ENCODE peak calls at places on chromosomes 12 and 14, in six cellular contexts. One of them, this sample, is unnamed.

GRCh38 chr12:28780096-28780495 is 369.0 kb upstream of the FAR2 start:
- DNase-seq in NCI-H146: no peak
- DNase-seq in coronary artery: no peak
- DNase-seq in kidney epithelial cell: peak
- DNase-seq in memory B cell: no peak
- DNase-seq in HS-27A: peak
- DNase-seq in this sample: peak

GRCh38 chr12:17304503-17305347 is 698.8 kb upstream of the LMO3 start:
- DNase-seq in NCI-H146: no peak
- DNase-seq in coronary artery: no peak
- DNase-seq in kidney epithelial cell: no peak
- DNase-seq in memory B cell: no peak
- DNase-seq in HS-27A: no peak
- DNase-seq in this sample: peak

GRCh38 chr12:30794591-30795409 is 40.0 kb upstream of the CAPRIN2 start:
- DNase-seq in NCI-H146: peak
- DNase-seq in coronary artery: no peak
- DNase-seq in kidney epithelial cell: peak
- DNase-seq in memory B cell: no peak
- DNase-seq in HS-27A: peak
- DNase-seq in this sample: peak

GRCh38 chr14:35878272-35879140 is 52.4 kb downstream of the BRMS1L start:
- DNase-seq in NCI-H146: no peak
- DNase-seq in coronary artery: no peak
- DNase-seq in kidney epithelial cell: peak
- DNase-seq in memory B cell: no peak
- DNase-seq in HS-27A: peak
- DNase-seq in this sample: peak

GRCh38 chr12:34298971-34299801 is 276.9 kb downstream of the ALG10 start:
- DNase-seq in NCI-H146: no peak
- DNase-seq in coronary artery: no peak
- DNase-seq in kidney epithelial cell: no peak
- DNase-seq in memory B cell: no peak
- DNase-seq in HS-27A: no peak
- DNase-seq in this sample: no peak

GRCh38 chr12:63294327-63294632 is 143.3 kb upstream of the AVPR1A start:
- DNase-seq in NCI-H146: no peak
- DNase-seq in coronary artery: no peak
- DNase-seq in kidney epithelial cell: peak
- DNase-seq in memory B cell: no peak
- DNase-seq in HS-27A: peak
- DNase-seq in this sample: peak

GRCh38 chr14:87615050-87615449 is 377.9 kb downstream of the GALC start:
- DNase-seq in NCI-H146: no peak
- DNase-seq in coronary artery: no peak
- DNase-seq in kidney epithelial cell: no peak
- DNase-seq in memory B cell: no peak
- DNase-seq in HS-27A: no peak
- DNase-seq in this sample: no peak

GRCh38 chr12:20800160-20800559 is 10.3 kb upstream of the SLCO1B3 start:
- DNase-seq in NCI-H146: no peak
- DNase-seq in coronary artery: no peak
- DNase-seq in kidney epithelial cell: no peak
- DNase-seq in memory B cell: no peak
- DNase-seq in HS-27A: no peak
- DNase-seq in this sample: no peak

GRCh38 chr12:130698106-130698505 is 18.0 kb downstream of the RIMBP2 start:
- DNase-seq in NCI-H146: no peak
- DNase-seq in coronary artery: no peak
- DNase-seq in kidney epithelial cell: no peak
- DNase-seq in memory B cell: no peak
- DNase-seq in HS-27A: no peak
- DNase-seq in this sample: no peak

GRCh38 chr12:20142956-20143355 is 225.4 kb upstream of the PDE3A start:
- DNase-seq in NCI-H146: no peak
- DNase-seq in coronary artery: no peak
- DNase-seq in kidney epithelial cell: no peak
- DNase-seq in memory B cell: no peak
- DNase-seq in HS-27A: no peak
- DNase-seq in this sample: no peak

GRCh38 chr12:2161478-2161877 is 108.7 kb downstream of the CACNA1C start:
- DNase-seq in NCI-H146: no peak
- DNase-seq in coronary artery: no peak
- DNase-seq in kidney epithelial cell: no peak
- DNase-seq in memory B cell: no peak
- DNase-seq in HS-27A: no peak
- DNase-seq in this sample: no peak

GRCh38 chr12:121326996-121327674 is 25.1 kb downstream of the ANAPC5 start:
- DNase-seq in NCI-H146: no peak
- DNase-seq in coronary artery: no peak
- DNase-seq in kidney epithelial cell: no peak
- DNase-seq in memory B cell: no peak
- DNase-seq in HS-27A: no peak
- DNase-seq in this sample: no peak

GRCh38 chr14:54805521-54806322 is 96.9 kb downstream of the GCH1 start:
- DNase-seq in NCI-H146: peak
- DNase-seq in coronary artery: peak
- DNase-seq in kidney epithelial cell: no peak
- DNase-seq in memory B cell: peak
- DNase-seq in HS-27A: peak
- DNase-seq in this sample: peak

GRCh38 chr12:85794551-85794950 is 41.7 kb downstream of the RASSF9 start:
- DNase-seq in NCI-H146: no peak
- DNase-seq in coronary artery: no peak
- DNase-seq in kidney epithelial cell: peak
- DNase-seq in memory B cell: no peak
- DNase-seq in HS-27A: no peak
- DNase-seq in this sample: peak

GRCh38 chr12:60230103-60230502 is 634.3 kb downstream of the SLC16A7 start:
- DNase-seq in NCI-H146: no peak
- DNase-seq in coronary artery: no peak
- DNase-seq in kidney epithelial cell: no peak
- DNase-seq in memory B cell: no peak
- DNase-seq in HS-27A: peak
- DNase-seq in this sample: peak

GRCh38 chr12:74021937-74022336 is 515.7 kb upstream of the ATXN7L3B start:
- DNase-seq in NCI-H146: peak
- DNase-seq in coronary artery: no peak
- DNase-seq in kidney epithelial cell: peak
- DNase-seq in memory B cell: no peak
- DNase-seq in HS-27A: peak
- DNase-seq in this sample: peak

GRCh38 chr12:52074006-52074405 is 4.2 kb downstream of the ATG101 start:
- DNase-seq in NCI-H146: no peak
- DNase-seq in coronary artery: no peak
- DNase-seq in kidney epithelial cell: no peak
- DNase-seq in memory B cell: no peak
- DNase-seq in HS-27A: no peak
- DNase-seq in this sample: no peak

GRCh38 chr14:74836251-74836957 is 39.5 kb downstream of the PROX2 start:
- DNase-seq in NCI-H146: no peak
- DNase-seq in coronary artery: no peak
- DNase-seq in kidney epithelial cell: no peak
- DNase-seq in memory B cell: no peak
- DNase-seq in HS-27A: no peak
- DNase-seq in this sample: no peak

GRCh38 chr14:105485720-105486332 is 860 bp upstream of the CRIP1 start:
- DNase-seq in NCI-H146: peak
- DNase-seq in coronary artery: no peak
- DNase-seq in kidney epithelial cell: no peak
- DNase-seq in memory B cell: peak
- DNase-seq in HS-27A: no peak
- DNase-seq in this sample: no peak

GRCh38 chr14:49427117-49427516 is 159.1 kb downstream of the RPS29 start:
- DNase-seq in NCI-H146: no peak
- DNase-seq in coronary artery: no peak
- DNase-seq in kidney epithelial cell: no peak
- DNase-seq in memory B cell: no peak
- DNase-seq in HS-27A: no peak
- DNase-seq in this sample: no peak

GRCh38 chr14:66920196-66920595 is 269.0 kb upstream of the GARIN2 start:
- DNase-seq in NCI-H146: no peak
- DNase-seq in coronary artery: no peak
- DNase-seq in kidney epithelial cell: no peak
- DNase-seq in memory B cell: no peak
- DNase-seq in HS-27A: no peak
- DNase-seq in this sample: no peak

GRCh38 chr14:78162202-78162601 is 8.0 kb upstream of the NRXN3 start:
- DNase-seq in NCI-H146: no peak
- DNase-seq in coronary artery: no peak
- DNase-seq in kidney epithelial cell: peak
- DNase-seq in memory B cell: no peak
- DNase-seq in HS-27A: no peak
- DNase-seq in this sample: no peak

GRCh38 chr12:49979791-49980190 is 7.0 kb downstream of the AQP6 start:
- DNase-seq in NCI-H146: no peak
- DNase-seq in coronary artery: no peak
- DNase-seq in kidney epithelial cell: no peak
- DNase-seq in memory B cell: no peak
- DNase-seq in HS-27A: no peak
- DNase-seq in this sample: no peak

GRCh38 chr14:78737606-78738005 is 567.4 kb downstream of the NRXN3 start:
- DNase-seq in NCI-H146: no peak
- DNase-seq in coronary artery: no peak
- DNase-seq in kidney epithelial cell: no peak
- DNase-seq in memory B cell: no peak
- DNase-seq in HS-27A: no peak
- DNase-seq in this sample: no peak

GRCh38 chr12:121581681-121582439 is 1.0 kb upstream of the KDM2B start:
- DNase-seq in NCI-H146: peak
- DNase-seq in coronary artery: no peak
- DNase-seq in kidney epithelial cell: no peak
- DNase-seq in memory B cell: no peak
- DNase-seq in HS-27A: no peak
- DNase-seq in this sample: peak

GRCh38 chr12:60266381-60266852 is 670.6 kb downstream of the SLC16A7 start:
- DNase-seq in NCI-H146: no peak
- DNase-seq in coronary artery: no peak
- DNase-seq in kidney epithelial cell: no peak
- DNase-seq in memory B cell: no peak
- DNase-seq in HS-27A: peak
- DNase-seq in this sample: peak

GRCh38 chr14:49984419-49984818 is 91.5 kb downstream of the ARF6 start:
- DNase-seq in NCI-H146: no peak
- DNase-seq in coronary artery: no peak
- DNase-seq in kidney epithelial cell: no peak
- DNase-seq in memory B cell: no peak
- DNase-seq in HS-27A: no peak
- DNase-seq in this sample: no peak

GRCh38 chr12:115450710-115451109 is 766.7 kb upstream of the TBX3 start:
- DNase-seq in NCI-H146: no peak
- DNase-seq in coronary artery: no peak
- DNase-seq in kidney epithelial cell: no peak
- DNase-seq in memory B cell: no peak
- DNase-seq in HS-27A: no peak
- DNase-seq in this sample: no peak